ENCODE peak calls at places on chromosomes 11 and 22, in nine cellular contexts. W is Caco-2, L is cardiac muscle cell, F is lung, B is body of pancreas, Q is tibial nerve, P is lower lobe of right lung, J is upper lobe of right lung, V is aorta. M is an unnamed sample. For H3K4me1 and H3K27me3, the result is how much of the 10 kb centered on the place peaks cover.

GRCh38 chr11:121270286-121270685 is 22.3 kb upstream of the SC5D start:
- DNase-seq in W (no peak), L (no peak), F (no peak), B (no peak), Q (no peak), P (no peak), J (no peak), V (no peak), M (no peak)

GRCh38 chr22:50305658-50306566 is 1.5 kb downstream of the PLXNB2 start:
- DNase-seq in W (no peak), L (peak), F (peak), B (peak), Q (peak), P (peak), J (peak), V (peak), M (peak)

GRCh38 chr22:23836692-23837495 is 1.9 kb downstream of the DERL3 start:
- DNase-seq in W (no peak), L (no peak), F (no peak), B (no peak), Q (no peak), P (no peak), J (no peak), V (peak), M (peak)

GRCh38 chr22:50524664-50525103 is 714 bp downstream of the SCO2 start:
- DNase-seq in W (peak), L (no peak), F (no peak), B (no peak), Q (no peak), P (no peak), J (no peak), V (peak), M (no peak)

GRCh38 chr11:82004537-82005213 is 729.0 kb downstream of the FAM181B start:
- DNase-seq in W (no peak), L (no peak), F (no peak), B (no peak), Q (no peak), P (no peak), J (no peak), V (no peak), M (no peak)

GRCh38 chr11:126132319-126132718 is 69.7 kb upstream of the CDON start:
- DNase-seq in W (no peak), L (no peak), F (peak), B (peak), Q (peak), P (peak), J (peak), V (peak), M (no peak)

GRCh38 chr22:25716637-25717036 is 25.4 kb upstream of the MYO18B start:
- DNase-seq in W (no peak), L (no peak), F (no peak), B (no peak), Q (no peak), P (no peak), J (no peak), V (no peak), M (no peak)

GRCh38 chr11:13983081-13983751 is 20.7 kb downstream of the SPON1 start:
- DNase-seq in W (no peak), L (no peak), F (no peak), B (no peak), Q (no peak), P (no peak), J (no peak), V (peak), M (no peak)

GRCh38 chr11:74641905-74642304 is 49.5 kb downstream of the POLD3 start:
- DNase-seq in W (no peak), L (peak), F (no peak), B (no peak), Q (no peak), P (no peak), J (no peak), V (no peak), M (no peak)

GRCh38 chr22:40024201-40025061 is 29.7 kb downstream of the FAM83F start:
- DNase-seq in W (peak), L (peak), F (peak), B (peak), Q (peak), P (peak), J (peak), V (peak), M (peak)

GRCh38 chr22:41687901-41688364 is 734 bp downstream of the SNU13 start:
- DNase-seq in W (no peak), L (peak), F (no peak), B (peak), Q (peak), P (peak), J (peak), V (peak), M (peak)

GRCh38 chr11:5004429-5005274 is 10.0 kb downstream of the OR51L1 start:
- DNase-seq in W (no peak), L (peak), F (peak), B (peak), Q (peak), P (no peak), J (no peak), V (no peak), M (no peak)

DNA sequence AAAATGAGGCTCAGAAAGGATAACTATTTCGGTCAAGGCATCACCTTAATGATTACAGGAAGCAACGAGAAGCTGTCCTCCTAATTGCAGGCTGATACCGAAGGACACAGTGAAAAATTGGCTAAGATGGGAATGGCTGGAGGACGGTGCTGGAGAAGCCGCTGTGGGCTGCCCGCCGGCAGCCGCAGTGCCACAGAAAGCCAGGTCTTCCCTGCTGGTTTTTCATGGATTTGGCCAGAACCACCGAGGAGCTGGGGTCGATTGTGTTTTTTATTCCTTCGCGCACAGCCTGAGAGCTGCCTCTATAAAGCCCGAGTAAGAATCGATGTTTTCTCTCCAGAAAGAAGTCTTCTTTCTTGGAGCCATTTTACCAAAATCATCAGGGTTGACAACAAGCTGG is 1484.2 kb downstream of the BRD1 start:
- DNase-seq in W (no peak), L (no peak), F (no peak), B (no peak), Q (no peak), P (no peak), J (no peak), V (no peak), M (no peak)
- H3K4me1 ChIP-seq in W (under half), L (under half), F (under half), B (under half), Q (under half), P (under half), J (under half), V (under half), M (under half)

GRCh38 chr22:46368422-46368821 is 32.9 kb downstream of the TRMU start:
- DNase-seq in W (no peak), L (no peak), F (no peak), B (no peak), Q (no peak), P (peak), J (no peak), V (no peak), M (no peak)

GRCh38 chr22:46369716-46370583 is 34.4 kb downstream of the TRMU start:
- DNase-seq in W (no peak), L (no peak), F (no peak), B (no peak), Q (no peak), P (no peak), J (no peak), V (no peak), M (no peak)

GRCh38 chr22:46370584-46371373 is 35.3 kb downstream of the TRMU start:
- DNase-seq in W (peak), L (no peak), F (no peak), B (no peak), Q (no peak), P (no peak), J (no peak), V (no peak), M (peak)

GRCh38 chr22:46367707-46368191 is 32.2 kb downstream of the TRMU start:
- DNase-seq in W (no peak), L (peak), F (peak), B (peak), Q (peak), P (peak), J (peak), V (peak), M (peak)

DNA sequence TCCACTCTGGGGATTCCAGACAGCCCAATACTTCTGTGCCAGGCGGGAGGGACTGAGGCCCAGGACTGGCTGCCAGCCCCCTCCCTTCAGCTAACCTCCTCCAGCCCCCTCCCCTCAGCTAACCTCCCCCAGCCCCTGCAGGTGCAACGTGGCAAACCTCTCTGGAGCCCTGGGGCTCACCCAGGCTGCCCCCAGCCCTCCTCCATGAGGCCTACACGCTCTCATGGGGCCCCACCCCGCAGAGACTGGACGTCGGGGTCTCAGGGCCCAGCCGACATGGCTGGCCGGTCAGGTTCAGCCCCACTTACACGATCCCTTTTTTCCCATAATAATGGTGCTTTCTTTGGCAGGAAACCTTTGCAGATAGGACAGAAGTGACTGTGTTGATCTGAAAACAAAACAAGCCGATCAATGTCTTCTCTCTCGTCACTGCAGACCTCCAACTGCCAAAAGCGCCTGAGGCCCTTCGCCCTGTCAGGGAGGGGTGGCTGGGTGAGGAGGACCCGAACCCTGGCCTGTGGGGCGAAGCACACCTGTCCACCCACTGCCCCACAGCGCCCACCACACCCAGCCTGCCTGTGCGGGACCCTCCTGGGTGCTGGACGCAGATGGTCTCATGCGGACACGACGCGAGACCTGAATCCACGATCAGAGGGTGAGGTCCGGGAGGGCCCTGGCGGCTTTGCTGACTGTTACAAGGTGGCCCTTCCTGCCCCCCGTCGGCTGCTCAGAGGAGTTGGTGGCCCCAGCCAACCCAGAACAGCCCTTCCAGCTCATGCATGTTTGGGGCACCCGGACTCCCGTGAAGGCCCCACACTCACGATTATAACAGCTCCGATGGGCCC is 33.6 kb downstream of the TRMU start:
- DNase-seq in W (no peak), L (no peak), F (no peak), B (no peak), Q (no peak), P (no peak), J (no peak), V (no peak), M (no peak)
- H3K27me3 ChIP-seq in W (under half), L (under half), F (under half), B (under half), Q (under half), P (under half), J (under half), V (under half), M (under half)

DNA sequence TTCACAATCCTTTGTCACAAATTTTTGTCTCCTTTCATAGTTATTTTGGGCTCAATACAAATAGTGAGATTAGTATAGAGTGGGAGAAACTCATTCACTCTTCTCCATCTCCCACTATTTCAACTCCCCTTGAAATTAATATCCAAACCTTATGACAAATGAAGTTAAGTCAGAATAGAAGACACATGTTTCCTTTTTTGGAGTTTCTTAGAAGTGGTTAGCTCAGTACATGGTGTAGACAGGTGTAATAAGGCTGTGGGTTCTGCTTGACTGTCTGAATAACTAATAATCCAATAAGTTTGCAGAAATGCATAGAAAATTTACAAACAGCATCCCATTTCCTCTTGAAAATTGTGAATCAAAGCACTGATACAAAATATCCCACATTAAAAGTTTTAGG is 10.8 kb upstream of the HSPA8 start:
- DNase-seq in W (no peak), L (no peak), F (no peak), B (no peak), Q (no peak), P (no peak), J (no peak), V (no peak), M (no peak)
- H3K4me3 ChIP-seq in W (no peak), L (no peak), F (no peak), B (no peak), Q (no peak), P (no peak), J (no peak), V (no peak), M (no peak)

GRCh38 chr11:65476632-65477270 is 22.1 kb upstream of the MALAT1 start:
- DNase-seq in W (no peak), L (no peak), F (no peak), B (peak), Q (no peak), P (no peak), J (no peak), V (no peak), M (peak)
- H3K4me1 ChIP-seq in W (half or more), L (under half), F (under half), B (half or more), Q (under half), P (half or more), J (under half), V (under half), M (under half)

GRCh38 chr11:85723088-85723487 is 37.1 kb upstream of the CCDC89 start:
- DNase-seq in W (no peak), L (no peak), F (no peak), B (no peak), Q (no peak), P (no peak), J (no peak), V (no peak), M (no peak)
- H3K27me3 ChIP-seq in W (under half), L (under half), F (under half), B (under half), Q (under half), P (under half), J (under half), V (under half), M (under half)

M was measured in right lobe of liver.